ENCODE peak calls at places on chromosomes 16 and 17, in nine cellular contexts. One of them, this sample, is unnamed.

GRCh38 chr17:74113952-74114351 is 89.5 kb upstream of the RPL38 start:
- DNase-seq in mammary epithelial cell: no peak
- DNase-seq in epithelial cell of esophagus: no peak
- DNase-seq in pancreas: no peak
- DNase-seq in K562: no peak
- DNase-seq in AG04450: no peak
- DNase-seq in astrocyte: no peak
- DNase-seq in CD8-positive, alpha-beta T cell: no peak
- DNase-seq in tibial nerve: no peak
- DNase-seq in this sample: no peak

GRCh38 chr17:59365383-59365981 is 34.0 kb downstream of the YPEL2 start:
- DNase-seq in mammary epithelial cell: no peak
- DNase-seq in epithelial cell of esophagus: no peak
- DNase-seq in pancreas: no peak
- DNase-seq in K562: peak; percentile 87
- DNase-seq in AG04450: no peak
- DNase-seq in astrocyte: no peak
- DNase-seq in CD8-positive, alpha-beta T cell: peak; percentile 25
- DNase-seq in tibial nerve: no peak
- DNase-seq in this sample: no peak

GRCh38 chr16:89189358-89190025 is 10.8 kb downstream of the SLC22A31 start:
- DNase-seq in mammary epithelial cell: no peak
- DNase-seq in epithelial cell of esophagus: no peak
- DNase-seq in pancreas: no peak
- DNase-seq in K562: no peak
- DNase-seq in AG04450: no peak
- DNase-seq in astrocyte: no peak
- DNase-seq in CD8-positive, alpha-beta T cell: no peak
- DNase-seq in tibial nerve: no peak
- DNase-seq in this sample: no peak

GRCh38 chr17:77572851-77573250 is 385.7 kb upstream of the TNRC6C start:
- DNase-seq in mammary epithelial cell: no peak
- DNase-seq in epithelial cell of esophagus: no peak
- DNase-seq in pancreas: no peak
- DNase-seq in K562: no peak
- DNase-seq in AG04450: no peak
- DNase-seq in astrocyte: no peak
- DNase-seq in CD8-positive, alpha-beta T cell: no peak
- DNase-seq in tibial nerve: no peak
- DNase-seq in this sample: no peak

GRCh38 chr17:4119299-4119698 is 23.5 kb downstream of the ZZEF1 start:
- DNase-seq in mammary epithelial cell: no peak
- DNase-seq in epithelial cell of esophagus: no peak
- DNase-seq in pancreas: no peak
- DNase-seq in K562: no peak
- DNase-seq in AG04450: no peak
- DNase-seq in astrocyte: no peak
- DNase-seq in CD8-positive, alpha-beta T cell: no peak
- DNase-seq in tibial nerve: no peak
- DNase-seq in this sample: no peak

GRCh38 chr16:48318630-48319029 is 66.6 kb downstream of the SIAH1 start:
- DNase-seq in mammary epithelial cell: no peak
- DNase-seq in epithelial cell of esophagus: no peak
- DNase-seq in pancreas: peak; percentile 29
- DNase-seq in K562: no peak
- DNase-seq in AG04450: no peak
- DNase-seq in astrocyte: peak; percentile 73
- DNase-seq in CD8-positive, alpha-beta T cell: peak; percentile 26
- DNase-seq in tibial nerve: no peak
- DNase-seq in this sample: peak; percentile 69

GRCh38 chr17:33750943-33751701 is 458.0 kb upstream of the ASIC2 start:
- DNase-seq in mammary epithelial cell: peak; percentile 28
- DNase-seq in epithelial cell of esophagus: peak; percentile 72
- DNase-seq in pancreas: peak; percentile 51
- DNase-seq in K562: peak; percentile 51
- DNase-seq in AG04450: peak; percentile 26
- DNase-seq in astrocyte: peak; percentile 25
- DNase-seq in CD8-positive, alpha-beta T cell: peak; percentile 61
- DNase-seq in tibial nerve: peak; percentile 62
- DNase-seq in this sample: peak; percentile 55

GRCh38 chr16:85563515-85564276 is 49.4 kb upstream of the GSE1 start:
- DNase-seq in mammary epithelial cell: no peak
- DNase-seq in epithelial cell of esophagus: no peak
- DNase-seq in pancreas: no peak
- DNase-seq in K562: peak; percentile 76
- DNase-seq in AG04450: no peak
- DNase-seq in astrocyte: no peak
- DNase-seq in CD8-positive, alpha-beta T cell: no peak
- DNase-seq in tibial nerve: peak; percentile 61
- DNase-seq in this sample: peak; percentile 34

GRCh38 chr16:3789375-3790067 is 72.2 kb upstream of the TRAP1 start:
- DNase-seq in mammary epithelial cell: no peak
- DNase-seq in epithelial cell of esophagus: no peak
- DNase-seq in pancreas: no peak
- DNase-seq in K562: no peak
- DNase-seq in AG04450: no peak
- DNase-seq in astrocyte: no peak
- DNase-seq in CD8-positive, alpha-beta T cell: no peak
- DNase-seq in tibial nerve: no peak
- DNase-seq in this sample: no peak

DNA sequence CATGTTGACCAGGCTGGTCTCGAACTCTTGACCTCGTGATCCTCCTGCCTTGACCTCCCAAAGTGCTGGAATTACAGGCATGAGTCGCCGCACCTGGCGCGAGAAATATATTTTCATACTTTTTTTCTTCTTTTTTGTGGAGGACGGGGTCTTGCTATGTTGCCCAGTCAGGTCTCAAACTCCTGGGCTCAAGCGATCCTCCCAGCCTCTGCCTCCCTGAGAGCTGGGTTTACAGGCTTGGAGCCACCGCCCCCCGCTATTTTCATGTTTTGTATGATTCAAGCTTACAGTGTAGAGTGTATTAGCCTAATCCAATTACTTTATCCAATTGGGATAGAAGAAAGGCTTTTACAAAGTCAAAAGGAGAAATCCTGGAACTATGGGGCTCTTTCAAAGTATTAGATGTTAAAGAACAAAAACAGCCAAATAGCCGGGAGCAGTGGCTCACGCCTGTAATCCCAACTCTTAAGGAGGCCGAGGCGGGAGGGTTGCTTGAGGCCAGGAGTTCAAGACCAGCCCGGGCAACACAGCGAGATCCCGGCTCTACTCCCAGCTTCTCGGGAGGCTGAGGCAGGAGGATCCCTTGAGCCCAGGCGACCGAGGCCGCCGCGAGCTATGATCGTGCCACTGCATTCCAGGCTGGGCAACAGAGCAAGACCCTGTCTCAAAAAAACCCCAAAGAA is 1.4 kb upstream of the MAP1LC3B start:
- DNase-seq in mammary epithelial cell: no peak
- DNase-seq in epithelial cell of esophagus: no peak
- DNase-seq in pancreas: no peak
- DNase-seq in K562: no peak
- DNase-seq in AG04450: no peak
- DNase-seq in astrocyte: no peak
- DNase-seq in CD8-positive, alpha-beta T cell: no peak
- DNase-seq in tibial nerve: no peak
- DNase-seq in this sample: no peak
- H3K4me3 ChIP-seq in mammary epithelial cell: peak overlapping the region; percentile 60
- H3K4me3 ChIP-seq in epithelial cell of esophagus: no peak overlapping the region
- H3K4me3 ChIP-seq in pancreas: no peak overlapping the region
- H3K4me3 ChIP-seq in K562: peak overlapping the region; percentile 89
- H3K4me3 ChIP-seq in AG04450: no peak overlapping the region
- H3K4me3 ChIP-seq in astrocyte: no peak overlapping the region
- H3K4me3 ChIP-seq in CD8-positive, alpha-beta T cell: peak overlapping the region; percentile 51
- H3K4me3 ChIP-seq in tibial nerve: no peak overlapping the region
- H3K4me3 ChIP-seq in this sample: peak overlapping the region; percentile 69

DNA sequence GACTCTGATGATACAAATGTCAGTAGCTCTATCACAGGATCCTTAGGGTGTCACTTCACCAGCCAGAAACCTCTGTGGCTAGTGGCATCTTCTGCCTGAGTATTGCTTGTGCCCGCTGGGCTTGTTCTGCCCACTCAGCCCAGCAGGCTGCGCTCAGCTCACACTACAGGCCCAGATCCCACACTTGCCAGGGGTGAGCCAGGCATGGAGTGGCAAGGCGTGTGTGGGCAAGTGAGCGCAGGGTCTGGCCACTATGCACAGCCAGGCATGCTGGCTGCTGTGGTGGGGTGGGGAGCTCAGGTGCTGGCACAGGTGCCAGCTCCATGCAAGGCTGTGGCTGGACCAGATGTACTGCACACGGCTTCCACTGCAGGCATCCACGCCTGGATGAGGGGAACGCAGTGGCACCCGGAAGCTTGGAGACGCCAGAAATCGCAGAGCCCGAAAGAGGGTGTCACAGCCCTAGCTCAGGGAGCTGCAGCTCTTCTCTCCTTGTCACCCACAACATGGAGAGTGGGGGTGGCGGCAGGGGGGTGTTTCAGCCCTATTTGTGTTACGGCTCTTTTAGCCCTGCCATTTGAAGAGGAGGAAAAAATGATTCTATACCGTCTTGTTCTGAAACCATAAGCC is 10.2 kb downstream of the CFAP97D1 start:
- DNase-seq in mammary epithelial cell: peak; percentile 74
- DNase-seq in epithelial cell of esophagus: peak; percentile 69
- DNase-seq in pancreas: no peak
- DNase-seq in K562: no peak
- DNase-seq in AG04450: no peak
- DNase-seq in astrocyte: no peak
- DNase-seq in CD8-positive, alpha-beta T cell: no peak
- DNase-seq in tibial nerve: no peak
- DNase-seq in this sample: no peak
- TF ChIP-seq CTCF in mammary epithelial cell: peak; percentile 67
- TF ChIP-seq CTCF in epithelial cell of esophagus: peak; percentile 55
- TF ChIP-seq CTCF in pancreas: no peak
- TF ChIP-seq CTCF in K562: no peak
- TF ChIP-seq CTCF in AG04450: peak; percentile 27
- TF ChIP-seq CTCF in astrocyte: no peak
- TF ChIP-seq CTCF in CD8-positive, alpha-beta T cell: no peak
- TF ChIP-seq CTCF in tibial nerve: no peak
- TF ChIP-seq CTCF in this sample: no peak

GRCh38 chr17:29930399-29931010 is 477 bp upstream of the SSH2 start:
- DNase-seq in mammary epithelial cell: peak; percentile 12
- DNase-seq in epithelial cell of esophagus: peak; percentile 5
- DNase-seq in pancreas: no peak
- DNase-seq in K562: no peak
- DNase-seq in AG04450: no peak
- DNase-seq in astrocyte: peak; percentile 34
- DNase-seq in CD8-positive, alpha-beta T cell: no peak
- DNase-seq in tibial nerve: no peak
- DNase-seq in this sample: no peak
- H3K4me3 ChIP-seq in mammary epithelial cell: peak overlapping the region; percentile 82
- H3K4me3 ChIP-seq in epithelial cell of esophagus: peak overlapping the region; percentile 93
- H3K4me3 ChIP-seq in pancreas: peak overlapping the region; percentile 77
- H3K4me3 ChIP-seq in K562: peak overlapping the region; percentile 80
- H3K4me3 ChIP-seq in AG04450: peak overlapping the region; percentile 98
- H3K4me3 ChIP-seq in astrocyte: peak overlapping the region; percentile 91
- H3K4me3 ChIP-seq in CD8-positive, alpha-beta T cell: peak overlapping the region; percentile 82
- H3K4me3 ChIP-seq in tibial nerve: peak overlapping the region; percentile 76
- H3K4me3 ChIP-seq in this sample: peak overlapping the region; percentile 95

GRCh38 chr17:16872351-16872751 is 99.6 kb downstream of the TNFRSF13B start:
- DNase-seq in mammary epithelial cell: no peak
- DNase-seq in epithelial cell of esophagus: no peak
- DNase-seq in pancreas: no peak
- DNase-seq in K562: no peak
- DNase-seq in AG04450: no peak
- DNase-seq in astrocyte: no peak
- DNase-seq in CD8-positive, alpha-beta T cell: no peak
- DNase-seq in tibial nerve: no peak
- DNase-seq in this sample: peak; percentile 11

GRCh38 chr17:16875662-16876061 is 96.3 kb downstream of the TNFRSF13B start:
- DNase-seq in mammary epithelial cell: no peak
- DNase-seq in epithelial cell of esophagus: no peak
- DNase-seq in pancreas: no peak
- DNase-seq in K562: no peak
- DNase-seq in AG04450: no peak
- DNase-seq in astrocyte: no peak
- DNase-seq in CD8-positive, alpha-beta T cell: no peak
- DNase-seq in tibial nerve: no peak
- DNase-seq in this sample: no peak

GRCh38 chr17:16870253-16871245 is 101.4 kb downstream of the TNFRSF13B start:
- DNase-seq in mammary epithelial cell: no peak
- DNase-seq in epithelial cell of esophagus: no peak
- DNase-seq in pancreas: no peak
- DNase-seq in K562: no peak
- DNase-seq in AG04450: no peak
- DNase-seq in astrocyte: no peak
- DNase-seq in CD8-positive, alpha-beta T cell: no peak
- DNase-seq in tibial nerve: no peak
- DNase-seq in this sample: no peak

GRCh38 chr17:16873654-16874035 is 98.3 kb downstream of the TNFRSF13B start:
- DNase-seq in mammary epithelial cell: no peak
- DNase-seq in epithelial cell of esophagus: no peak
- DNase-seq in pancreas: no peak
- DNase-seq in K562: no peak
- DNase-seq in AG04450: no peak
- DNase-seq in astrocyte: no peak
- DNase-seq in CD8-positive, alpha-beta T cell: no peak
- DNase-seq in tibial nerve: no peak
- DNase-seq in this sample: no peak

DNA sequence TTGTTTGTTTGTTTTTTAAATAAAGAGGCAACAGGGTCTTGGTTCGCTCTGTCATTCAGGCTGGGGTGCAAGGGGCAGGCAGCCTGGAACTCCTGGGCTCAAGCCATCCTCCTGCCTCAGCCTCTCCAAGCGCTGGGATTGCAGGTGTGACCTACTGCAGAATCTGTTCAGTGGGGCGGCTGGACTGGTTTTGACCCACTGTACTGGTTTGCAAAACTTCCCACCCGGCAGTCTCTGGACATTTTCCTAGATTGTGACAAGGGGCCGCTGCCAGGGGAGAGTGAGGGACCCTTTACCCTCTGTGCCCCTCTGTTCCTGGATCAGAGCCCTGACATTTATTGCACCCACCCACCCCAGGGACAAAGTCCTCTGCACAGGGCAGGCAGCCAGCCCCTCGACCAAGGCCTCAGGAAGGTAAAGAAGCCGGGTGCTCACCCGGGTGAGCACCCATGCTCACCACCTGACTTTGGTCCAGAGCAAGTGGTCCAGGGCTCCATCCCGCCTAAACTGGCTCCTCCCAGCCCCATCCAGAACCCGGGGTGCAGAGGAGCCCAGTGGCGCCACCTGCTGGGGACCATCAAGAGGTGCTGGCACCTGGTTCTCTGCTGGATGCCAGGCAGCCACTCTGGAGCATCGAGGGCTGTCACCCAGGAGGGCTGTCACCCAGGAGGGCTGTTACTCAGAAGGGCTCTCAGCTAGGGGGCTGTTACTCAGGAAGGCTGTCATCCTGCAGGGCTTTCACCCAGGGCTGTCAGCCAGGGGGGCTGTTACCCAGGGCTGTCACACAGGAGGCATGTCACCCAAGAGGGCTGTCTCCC is 98.9 kb downstream of the TNFRSF13B start:
- DNase-seq in mammary epithelial cell: peak; percentile 8
- DNase-seq in epithelial cell of esophagus: peak; percentile 24
- DNase-seq in pancreas: no peak
- DNase-seq in K562: peak; percentile 74
- DNase-seq in AG04450: no peak
- DNase-seq in astrocyte: no peak
- DNase-seq in CD8-positive, alpha-beta T cell: peak; percentile 35
- DNase-seq in tibial nerve: no peak
- DNase-seq in this sample: no peak
- TF ChIP-seq CTCF in mammary epithelial cell: peak; percentile 63
- TF ChIP-seq CTCF in epithelial cell of esophagus: peak; percentile 59
- TF ChIP-seq CTCF in pancreas: peak; percentile 18
- TF ChIP-seq CTCF in K562: peak; percentile 77
- TF ChIP-seq CTCF in AG04450: peak; percentile 40
- TF ChIP-seq CTCF in astrocyte: peak; percentile 29
- TF ChIP-seq CTCF in CD8-positive, alpha-beta T cell: peak; percentile 42
- TF ChIP-seq CTCF in tibial nerve: peak; percentile 13
- TF ChIP-seq CTCF in this sample: peak; percentile 56

GRCh38 chr16:75181630-75182029 is 25.3 kb downstream of the CTRB2 start:
- DNase-seq in mammary epithelial cell: no peak
- DNase-seq in epithelial cell of esophagus: no peak
- DNase-seq in pancreas: no peak
- DNase-seq in K562: no peak
- DNase-seq in AG04450: no peak
- DNase-seq in astrocyte: no peak
- DNase-seq in CD8-positive, alpha-beta T cell: no peak
- DNase-seq in tibial nerve: no peak
- DNase-seq in this sample: no peak
- H3K4me3 ChIP-seq in mammary epithelial cell: no peak overlapping the region
- H3K4me3 ChIP-seq in epithelial cell of esophagus: no peak overlapping the region
- H3K4me3 ChIP-seq in pancreas: no peak overlapping the region
- H3K4me3 ChIP-seq in K562: no peak overlapping the region
- H3K4me3 ChIP-seq in AG04450: no peak overlapping the region
- H3K4me3 ChIP-seq in astrocyte: no peak overlapping the region
- H3K4me3 ChIP-seq in CD8-positive, alpha-beta T cell: no peak overlapping the region
- H3K4me3 ChIP-seq in tibial nerve: no peak overlapping the region
- H3K4me3 ChIP-seq in this sample: no peak overlapping the region

This sample was measured in AG10803.